ENCODE peak calls at places on chromosome 20, in eight cellular contexts. X is breast epithelium, T is Peyer's patch, G is HCT116, K is ovary, V is GM12892, H is testis, Y is suprapubic skin. M is an unnamed sample.

GRCh38 chr20:49288784-49289696 is 11.2 kb upstream of the ZNFX1 start:
- DNase-seq in X (no peak), Y (no peak), H (no peak), V (no peak), K (no peak), G (no peak), T (no peak), M (no peak)

GRCh38 chr20:46647469-46647868 is 3.8 kb downstream of the SLC13A3 start:
- DNase-seq in G (no peak), V (no peak), T (no peak), H (peak; percentile 18), Y (no peak), X (no peak), K (no peak), M (no peak)

GRCh38 chr20:22921595-22922421 is 113.3 kb upstream of the SSTR4 start:
- DNase-seq in T (no peak), K (no peak), X (no peak), V (no peak), G (no peak), Y (no peak), H (no peak), M (peak; percentile 6)

GRCh38 chr20:62517901-62518610 is 42.3 kb upstream of the GATA5 start:
- DNase-seq in T (no peak), X (no peak), V (no peak), H (no peak), Y (no peak), K (no peak), G (no peak), M (no peak)

GRCh38 chr20:53133134-53133533 is 161.0 kb downstream of the TSHZ2 start:
- DNase-seq in K (no peak), T (no peak), V (no peak), H (no peak), G (no peak), Y (no peak), X (no peak), M (no peak)

GRCh38 chr20:24838551-24839530 is 110.2 kb upstream of the CST7 start:
- DNase-seq in G (no peak), Y (no peak), X (no peak), K (no peak), T (no peak), H (no peak), V (no peak), M (no peak)

GRCh38 chr20:59568509-59569024 is 35.8 kb upstream of the PHACTR3 start:
- DNase-seq in V (no peak), T (no peak), H (no peak), X (no peak), Y (no peak), K (no peak), G (no peak), M (no peak)

GRCh38 chr20:6769953-6770831 is 2.7 kb downstream of the BMP2 start:
- DNase-seq in T (peak; percentile 68), G (no peak), H (peak; percentile 25), Y (peak; percentile 83), V (no peak), X (no peak), K (peak; percentile 16), M (no peak)

GRCh38 chr20:24963672-24964517 is 14.8 kb downstream of the CST7 start:
- DNase-seq in K (no peak), Y (no peak), X (no peak), T (no peak), V (no peak), G (no peak), H (peak; percentile 58), M (no peak)

GRCh38 chr20:47150403-47151152 is 205.9 kb downstream of the ZMYND8 start:
- DNase-seq in X (no peak), T (peak; percentile 63), Y (no peak), H (peak; percentile 90), K (no peak), G (peak; percentile 75), V (no peak), M (peak; percentile 68)

GRCh38 chr20:33733654-33734576 is 2.1 kb downstream of the ZNF341 start:
- DNase-seq in G (no peak), X (peak; percentile 48), V (no peak), T (peak; percentile 78), Y (no peak), K (peak; percentile 28), H (no peak), M (peak; percentile 52)
- TF ChIP-seq POLR2A in G (no peak), X (no peak), V (no peak), T (peak; percentile 34), Y (no peak), K (no peak), H (no peak), M (no peak)

GRCh38 chr20:37902504-37903313 is at the start of gene VSTM2L:
- DNase-seq in X (no peak), G (no peak), T (no peak), K (no peak), V (peak; percentile 59), H (peak; percentile 65), Y (no peak), M (no peak)
- TF ChIP-seq POLR2A in X (no peak), G (no peak), T (no peak), K (no peak), V (no peak), H (no peak), Y (no peak), M (no peak)

GRCh38 chr20:63519765-63520593 is 586 bp upstream of the PPDPF start:
- DNase-seq in X (peak; percentile 50), Y (peak; percentile 92), V (peak; percentile 72), T (peak; percentile 84), H (peak; percentile 34), K (peak; percentile 67), G (no peak), M (peak; percentile 75)
- TF ChIP-seq POLR2A in X (no peak), Y (no peak), V (no peak), T (no peak), H (no peak), K (no peak), G (peak; percentile 12), M (peak; percentile 59)

GRCh38 chr20:4814696-4815252 is 93.1 kb downstream of the PRND start:
- DNase-seq in Y (peak; percentile 79), T (peak; percentile 89), K (no peak), H (no peak), X (no peak), G (no peak), V (peak; percentile 52), M (no peak)
- TF ChIP-seq POLR2A in Y (no peak), T (no peak), K (no peak), H (no peak), X (no peak), G (no peak), V (peak; percentile 32), M (no peak)

DNA sequence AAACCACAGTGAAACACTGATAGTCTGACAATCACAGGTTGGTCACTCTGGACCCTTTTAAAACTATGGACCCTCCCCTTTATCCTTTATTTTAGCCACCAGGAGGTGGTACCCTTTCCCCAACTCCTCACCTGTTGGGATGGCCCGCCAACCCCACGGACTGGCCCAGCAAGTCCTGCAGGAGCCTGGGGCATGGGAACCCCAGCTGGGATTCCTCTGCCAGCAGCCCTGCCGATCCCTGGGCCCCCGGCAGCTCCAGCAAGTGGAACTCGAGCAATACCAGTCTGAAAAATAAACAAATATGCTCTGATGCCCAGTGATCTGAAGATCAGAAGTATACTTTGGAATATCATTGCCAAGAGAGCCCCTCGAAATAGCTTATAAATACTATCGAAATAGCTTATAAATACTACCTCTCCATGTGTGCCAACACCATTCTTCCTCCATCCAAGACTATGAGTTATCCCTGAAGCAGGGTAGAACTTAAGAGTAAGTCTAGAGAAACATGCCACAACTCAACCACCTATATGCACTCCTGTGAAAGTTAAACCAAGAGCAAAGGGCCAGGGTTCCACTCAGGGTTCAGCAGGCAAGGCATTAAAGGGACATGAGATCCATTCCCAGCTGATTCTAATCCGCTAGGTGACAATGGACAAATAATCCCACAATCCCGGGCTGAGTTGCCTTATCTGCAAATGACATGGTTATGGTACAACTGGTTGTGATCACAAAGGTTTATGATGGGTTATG is 6.8 kb downstream of the SNRPB start:
- DNase-seq in V (no peak), X (no peak), G (no peak), H (no peak), T (no peak), K (no peak), Y (no peak), M (no peak)
- TF ChIP-seq POLR2A in V (peak; percentile 51), X (no peak), G (no peak), H (no peak), T (no peak), K (no peak), Y (no peak), M (no peak)

GRCh38 chr20:33664762-33665144 is 2.0 kb upstream of the ACTL10 start:
- DNase-seq in G (no peak), V (no peak), K (peak; percentile 13), Y (no peak), T (no peak), X (no peak), H (no peak), M (no peak)

GRCh38 chr20:33664085-33664761 is 2.1 kb downstream of the C20orf144 start:
- DNase-seq in G (no peak), K (peak; percentile 20), T (no peak), V (no peak), H (no peak), Y (no peak), X (no peak), M (no peak)

GRCh38 chr20:33662172-33662571 is at the start of gene C20orf144:
- DNase-seq in V (no peak), X (no peak), K (peak; percentile 11), T (no peak), Y (no peak), H (no peak), G (no peak), M (no peak)

GRCh38 chr20:33660685-33661058 is 1.5 kb upstream of the C20orf144 start:
- DNase-seq in H (no peak), G (no peak), X (no peak), T (no peak), Y (no peak), K (no peak), V (no peak), M (no peak)

GRCh38 chr20:33663161-33664084 is 1.3 kb downstream of the C20orf144 start:
- DNase-seq in X (no peak), H (peak; percentile 82), T (peak; percentile 94), G (no peak), K (peak; percentile 77), V (peak; percentile 93), Y (no peak), M (peak; percentile 97)
- TF ChIP-seq POLR2A in X (peak; percentile 49), H (no peak), T (peak; percentile 78), G (peak; percentile 72), K (no peak), V (peak; percentile 84), Y (no peak), M (peak; percentile 89)

M was measured in H54.